ENCODE peak calls at places on chromosomes 6 and 20, in eight cellular contexts. One of them, this sample, is unnamed.

GRCh38 chr6:31740397-31741223 is 805 bp downstream of the MSH5 start:
- DNase-seq in activated CD8-positive, alpha-beta memory T cell treated with anti-CD3 and anti-CD28 coated beads for 4 hours: no peak
- DNase-seq in AG10803: no peak
- DNase-seq in smooth muscle cell of the brain vasculature: no peak
- DNase-seq in AG04450: no peak
- DNase-seq in stimulated activated naive B cell treated with anti-CD40 and anti-IgM and Interleukin-4, amounts not matched to agents 10 μg/mL and 1 μg/mL and 100 μg/mL, for 72 hours: no peak
- DNase-seq in stimulated activated CD8-positive, alpha-beta memory T cell treated with anti-CD3 and anti-CD28 coated beads, Interleukin-2, amount 100 ng/mL, for 1 hour: no peak
- DNase-seq in ACHN: no peak
- DNase-seq in this sample: no peak

GRCh38 chr6:20652276-20652675 is 118.0 kb downstream of the CDKAL1 start:
- DNase-seq in activated CD8-positive, alpha-beta memory T cell treated with anti-CD3 and anti-CD28 coated beads for 4 hours: no peak
- DNase-seq in AG10803: no peak
- DNase-seq in smooth muscle cell of the brain vasculature: no peak
- DNase-seq in AG04450: no peak
- DNase-seq in stimulated activated naive B cell treated with anti-CD40 and anti-IgM and Interleukin-4, amounts not matched to agents 10 μg/mL and 1 μg/mL and 100 μg/mL, for 72 hours: no peak
- DNase-seq in stimulated activated CD8-positive, alpha-beta memory T cell treated with anti-CD3 and anti-CD28 coated beads, Interleukin-2, amount 100 ng/mL, for 1 hour: no peak
- DNase-seq in ACHN: peak
- DNase-seq in this sample: no peak

GRCh38 chr6:135586844-135587243 is 89.3 kb upstream of the AHI1 start:
- DNase-seq in activated CD8-positive, alpha-beta memory T cell treated with anti-CD3 and anti-CD28 coated beads for 4 hours: no peak
- DNase-seq in AG10803: no peak
- DNase-seq in smooth muscle cell of the brain vasculature: no peak
- DNase-seq in AG04450: no peak
- DNase-seq in stimulated activated naive B cell treated with anti-CD40 and anti-IgM and Interleukin-4, amounts not matched to agents 10 μg/mL and 1 μg/mL and 100 μg/mL, for 72 hours: peak
- DNase-seq in stimulated activated CD8-positive, alpha-beta memory T cell treated with anti-CD3 and anti-CD28 coated beads, Interleukin-2, amount 100 ng/mL, for 1 hour: no peak
- DNase-seq in ACHN: no peak
- DNase-seq in this sample: no peak

GRCh38 chr20:611843-612185 is 1.7 kb upstream of the TCF15 start:
- DNase-seq in activated CD8-positive, alpha-beta memory T cell treated with anti-CD3 and anti-CD28 coated beads for 4 hours: no peak
- DNase-seq in AG10803: no peak
- DNase-seq in smooth muscle cell of the brain vasculature: no peak
- DNase-seq in AG04450: no peak
- DNase-seq in stimulated activated naive B cell treated with anti-CD40 and anti-IgM and Interleukin-4, amounts not matched to agents 10 μg/mL and 1 μg/mL and 100 μg/mL, for 72 hours: no peak
- DNase-seq in stimulated activated CD8-positive, alpha-beta memory T cell treated with anti-CD3 and anti-CD28 coated beads, Interleukin-2, amount 100 ng/mL, for 1 hour: no peak
- DNase-seq in ACHN: no peak
- DNase-seq in this sample: no peak

GRCh38 chr6:47209632-47210031 is 100.1 kb downstream of the TNFRSF21 start:
- DNase-seq in activated CD8-positive, alpha-beta memory T cell treated with anti-CD3 and anti-CD28 coated beads for 4 hours: no peak
- DNase-seq in AG10803: peak
- DNase-seq in smooth muscle cell of the brain vasculature: no peak
- DNase-seq in AG04450: no peak
- DNase-seq in stimulated activated naive B cell treated with anti-CD40 and anti-IgM and Interleukin-4, amounts not matched to agents 10 μg/mL and 1 μg/mL and 100 μg/mL, for 72 hours: no peak
- DNase-seq in stimulated activated CD8-positive, alpha-beta memory T cell treated with anti-CD3 and anti-CD28 coated beads, Interleukin-2, amount 100 ng/mL, for 1 hour: no peak
- DNase-seq in ACHN: no peak
- DNase-seq in this sample: no peak

GRCh38 chr6:3644613-3645012 is 106.9 kb downstream of the PXDC1 start:
- DNase-seq in activated CD8-positive, alpha-beta memory T cell treated with anti-CD3 and anti-CD28 coated beads for 4 hours: no peak
- DNase-seq in AG10803: no peak
- DNase-seq in smooth muscle cell of the brain vasculature: no peak
- DNase-seq in AG04450: no peak
- DNase-seq in stimulated activated naive B cell treated with anti-CD40 and anti-IgM and Interleukin-4, amounts not matched to agents 10 μg/mL and 1 μg/mL and 100 μg/mL, for 72 hours: no peak
- DNase-seq in stimulated activated CD8-positive, alpha-beta memory T cell treated with anti-CD3 and anti-CD28 coated beads, Interleukin-2, amount 100 ng/mL, for 1 hour: no peak
- DNase-seq in ACHN: no peak
- DNase-seq in this sample: no peak

GRCh38 chr20:62735331-62735821 is 26.7 kb downstream of the NTSR1 start:
- DNase-seq in activated CD8-positive, alpha-beta memory T cell treated with anti-CD3 and anti-CD28 coated beads for 4 hours: no peak
- DNase-seq in AG10803: no peak
- DNase-seq in smooth muscle cell of the brain vasculature: no peak
- DNase-seq in AG04450: no peak
- DNase-seq in stimulated activated naive B cell treated with anti-CD40 and anti-IgM and Interleukin-4, amounts not matched to agents 10 μg/mL and 1 μg/mL and 100 μg/mL, for 72 hours: no peak
- DNase-seq in stimulated activated CD8-positive, alpha-beta memory T cell treated with anti-CD3 and anti-CD28 coated beads, Interleukin-2, amount 100 ng/mL, for 1 hour: no peak
- DNase-seq in ACHN: no peak
- DNase-seq in this sample: peak

GRCh38 chr6:52415917-52416628 is 4.1 kb upstream of the EFHC1 start:
- DNase-seq in activated CD8-positive, alpha-beta memory T cell treated with anti-CD3 and anti-CD28 coated beads for 4 hours: no peak
- DNase-seq in AG10803: no peak
- DNase-seq in smooth muscle cell of the brain vasculature: no peak
- DNase-seq in AG04450: no peak
- DNase-seq in stimulated activated naive B cell treated with anti-CD40 and anti-IgM and Interleukin-4, amounts not matched to agents 10 μg/mL and 1 μg/mL and 100 μg/mL, for 72 hours: no peak
- DNase-seq in stimulated activated CD8-positive, alpha-beta memory T cell treated with anti-CD3 and anti-CD28 coated beads, Interleukin-2, amount 100 ng/mL, for 1 hour: no peak
- DNase-seq in ACHN: peak
- DNase-seq in this sample: no peak

This sample was measured in CD14-positive monocyte.